ENCODE peak calls at places on chromosomes 1 and 21, in six cellular contexts. G, S, O, Q, J and C are unnamed samples.

GRCh38 chr1:186605762-186606350 is 74.4 kb downstream of the PTGS2 start:
- DNase-seq in G (peak; percentile 5), S (peak; percentile 20), O (no peak), Q (no peak), J (peak; percentile 72), C (no peak)

GRCh38 chr1:59678809-59679228 is 135.9 kb upstream of the HOOK1 start:
- DNase-seq in G (peak; percentile 56), S (no peak), O (no peak), Q (no peak), J (no peak), C (no peak)

GRCh38 chr1:218402771-218403110 is 57.6 kb downstream of the TGFB2 start:
- DNase-seq in G (no peak), S (no peak), O (no peak), Q (no peak), J (peak; percentile 4), C (no peak)

GRCh38 chr1:8597455-8597854 is 220.0 kb downstream of the RERE start:
- DNase-seq in G (no peak), S (no peak), O (no peak), Q (no peak), J (no peak), C (no peak)

GRCh38 chr1:232968965-232969364 is 18.6 kb downstream of the NTPCR start:
- DNase-seq in G (no peak), S (no peak), O (no peak), Q (no peak), J (no peak), C (no peak)

GRCh38 chr21:25887646-25888321 is 153.0 kb downstream of the GABPA start:
- DNase-seq in G (no peak), S (no peak), O (no peak), Q (no peak), J (no peak), C (no peak)

GRCh38 chr1:207579436-207579799 is 65.5 kb upstream of the CR1L start:
- DNase-seq in G (peak; percentile 89), S (peak; percentile 43), O (peak; percentile 15), Q (no peak), J (peak; percentile 71), C (no peak)

GRCh38 chr1:18233176-18233864 is 125.7 kb downstream of the IGSF21 start:
- DNase-seq in G (no peak), S (no peak), O (no peak), Q (no peak), J (no peak), C (no peak)

GRCh38 chr1:118184737-118185082 is 318 bp downstream of the SPAG17 start:
- DNase-seq in G (peak; percentile 72), S (no peak), O (no peak), Q (no peak), J (peak; percentile 1), C (no peak)

GRCh38 chr1:204261746-204262505 is 48.1 kb upstream of the GOLT1A start:
- DNase-seq in G (no peak), S (no peak), O (no peak), Q (no peak), J (no peak), C (no peak)

GRCh38 chr1:81869286-81869685 is 68.6 kb downstream of the ADGRL2 start:
- DNase-seq in G (no peak), S (no peak), O (no peak), Q (no peak), J (no peak), C (no peak)

GRCh38 chr1:206658264-206658980 is 23.1 kb downstream of the DYRK3 start:
- DNase-seq in G (peak; percentile 89), S (no peak), O (peak; percentile 81), Q (no peak), J (peak; percentile 46), C (peak; percentile 40)

GRCh38 chr1:152768847-152769533 is 6.0 kb upstream of the LCE1F start:
- DNase-seq in G (no peak), S (no peak), O (no peak), Q (no peak), J (no peak), C (no peak)

GRCh38 chr1:160993544-160993943 is 27.4 kb downstream of the F11R start:
- DNase-seq in G (peak; percentile 54), S (peak; percentile 35), O (peak; percentile 25), Q (no peak), J (peak; percentile 44), C (no peak)

GRCh38 chr1:50964863-50965262 is 4.8 kb upstream of the FAF1 start:
- DNase-seq in G (no peak), S (no peak), O (no peak), Q (no peak), J (no peak), C (no peak)

GRCh38 chr1:145849356-145850165 is 4.1 kb downstream of the NUDT17 start:
- DNase-seq in G (peak; percentile 37), S (no peak), O (no peak), Q (no peak), J (no peak), C (no peak)

GRCh38 chr1:83905315-83905907 is 93.5 kb downstream of the TTLL7 start:
- DNase-seq in G (peak; percentile 43), S (peak; percentile 43), O (no peak), Q (no peak), J (peak; percentile 10), C (no peak)

GRCh38 chr1:24742090-24742938 is 2.9 kb upstream of the CLIC4 start:
- DNase-seq in G (peak; percentile 70), S (no peak), O (no peak), Q (peak; percentile 39), J (peak; percentile 10), C (no peak)

GRCh38 chr1:23202263-23202749 is 15.0 kb downstream of the HTR1D start:
- DNase-seq in G (no peak), S (no peak), O (no peak), Q (no peak), J (no peak), C (no peak)

GRCh38 chr1:224502459-224503160 is 68.0 kb upstream of the WDR26 start:
- DNase-seq in G (peak; percentile 39), S (no peak), O (no peak), Q (no peak), J (no peak), C (no peak)

GRCh38 chr1:230145505-230145899 is 78.5 kb downstream of the GALNT2 start:
- DNase-seq in G (no peak), S (no peak), O (no peak), Q (no peak), J (no peak), C (no peak)

GRCh38 chr1:174153085-174153824 is 6.1 kb upstream of the RABGAP1L start:
- DNase-seq in G (peak; percentile 57), S (no peak), O (no peak), Q (no peak), J (no peak), C (no peak)

GRCh38 chr1:174150499-174150898 is 8.8 kb upstream of the RABGAP1L start:
- DNase-seq in G (no peak), S (no peak), O (no peak), Q (no peak), J (no peak), C (no peak)

GRCh38 chr1:174152424-174152823 is 6.9 kb upstream of the RABGAP1L start:
- DNase-seq in G (no peak), S (no peak), O (no peak), Q (no peak), J (no peak), C (no peak)

GRCh38 chr1:174156437-174156836 is 2.9 kb upstream of the RABGAP1L start:
- DNase-seq in G (no peak), S (no peak), O (no peak), Q (no peak), J (no peak), C (no peak)

DNA sequence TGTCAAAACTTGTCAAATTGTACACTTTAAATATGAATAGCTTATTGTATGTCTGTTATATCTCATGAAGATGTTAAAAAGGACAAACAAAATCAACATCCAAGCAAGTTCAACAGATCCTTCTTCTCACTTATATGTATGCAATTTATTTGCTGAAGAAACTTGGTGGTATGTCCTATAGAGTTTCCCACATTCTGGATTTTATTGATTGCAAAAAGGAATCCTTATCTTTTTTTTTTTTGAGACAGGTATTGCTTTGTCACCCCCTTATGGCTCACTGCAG is 5.6 kb upstream of the RABGAP1L start:
- DNase-seq in G (no peak), S (no peak), O (no peak), Q (no peak), J (no peak), C (no peak)
- H3K9me3 ChIP-seq in G (peaks cover 2% of the 10 kb centered on the region), S (no peaks in the 10 kb centered on the region), O (no peaks in the 10 kb centered on the region), Q (no peaks in the 10 kb centered on the region), J (no peaks in the 10 kb centered on the region), C (no peaks in the 10 kb centered on the region)

GRCh38 chr1:201170533-201171062 is 16.3 kb upstream of the TMEM9 start:
- DNase-seq in G (peak; percentile 97), S (peak; percentile 73), O (peak; percentile 99), Q (peak; percentile 98), J (peak; percentile 99), C (peak; percentile 65)
- H3K9me3 ChIP-seq in G (peaks cover 3% of the 10 kb centered on the region), S (no peaks in the 10 kb centered on the region), O (no peaks in the 10 kb centered on the region), Q (no peaks in the 10 kb centered on the region), J (no peaks in the 10 kb centered on the region), C (no peaks in the 10 kb centered on the region)

GRCh38 chr21:30497065-30497464 is at the start of gene KRTAP19-4:
- DNase-seq in G (no peak), S (no peak), O (no peak), Q (no peak), J (no peak), C (no peak)

DNA sequence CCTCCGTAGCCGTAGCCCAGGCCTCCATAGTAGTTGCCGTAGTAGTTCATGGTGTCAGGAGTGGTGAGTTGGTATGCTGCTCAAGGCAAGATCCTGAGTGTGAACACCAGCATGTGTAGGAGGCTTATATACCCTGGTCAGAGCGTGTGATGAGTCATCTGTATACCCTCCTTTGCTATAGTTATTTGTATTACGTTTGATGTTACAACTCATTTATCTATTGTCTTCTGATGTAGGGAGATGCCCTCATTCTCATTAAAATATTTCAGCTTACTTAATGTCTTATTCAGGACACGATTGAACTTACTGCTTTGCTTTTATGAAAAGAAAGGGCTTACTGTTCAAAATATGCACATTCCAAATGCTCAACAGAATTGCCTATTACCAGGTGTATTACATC is at the start of gene KRTAP19-5:
- DNase-seq in G (no peak), S (no peak), O (no peak), Q (no peak), J (no peak), C (no peak)
- H3K9me3 ChIP-seq in G (no peaks in the 10 kb centered on the region), S (no peaks in the 10 kb centered on the region), O (no peaks in the 10 kb centered on the region), Q (no peaks in the 10 kb centered on the region), J (no peaks in the 10 kb centered on the region), C (no peaks in the 10 kb centered on the region)

GRCh38 chr1:49051647-49052046 is 275.0 kb upstream of the BEND5 start:
- DNase-seq in G (no peak), S (no peak), O (no peak), Q (no peak), J (no peak), C (no peak)

GRCh38 chr1:49046305-49046704 is 269.6 kb upstream of the BEND5 start:
- DNase-seq in G (no peak), S (no peak), O (no peak), Q (no peak), J (no peak), C (no peak)

GRCh38 chr1:49050041-49050440 is 273.4 kb upstream of the BEND5 start:
- DNase-seq in G (no peak), S (no peak), O (no peak), Q (no peak), J (no peak), C (no peak)

GRCh38 chr1:49045371-49045770 is 268.7 kb upstream of the BEND5 start:
- DNase-seq in G (no peak), S (no peak), O (no peak), Q (no peak), J (no peak), C (no peak)

DNA sequence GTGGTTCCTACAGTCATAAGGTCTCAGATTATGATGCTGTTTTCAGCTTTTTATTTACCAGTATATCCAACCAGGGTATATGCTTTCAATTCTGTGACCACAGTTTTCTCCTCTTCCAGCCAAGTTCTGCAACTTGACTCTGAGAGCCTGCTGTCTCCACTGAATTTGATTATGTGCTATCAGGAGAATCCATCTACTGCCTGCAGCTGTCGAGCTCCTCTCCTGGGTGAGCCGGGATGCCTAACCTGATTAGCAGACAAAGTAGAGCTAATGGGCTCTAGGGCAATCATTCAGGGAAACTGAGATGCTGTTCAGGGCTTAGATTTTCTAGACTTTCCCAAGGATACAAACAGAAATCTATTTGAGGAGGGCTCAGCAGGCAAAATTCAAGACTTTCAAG is 271.5 kb upstream of the BEND5 start:
- DNase-seq in G (no peak), S (no peak), O (no peak), Q (no peak), J (no peak), C (no peak)
- H3K9me3 ChIP-seq in G (no peaks in the 10 kb centered on the region), S (no peaks in the 10 kb centered on the region), O (no peaks in the 10 kb centered on the region), Q (no peaks in the 10 kb centered on the region), J (no peaks in the 10 kb centered on the region), C (no peaks in the 10 kb centered on the region)